ENCODE peak calls at places on chromosomes 13 and 19, in five cellular contexts. C, I, T, B and K are unnamed samples.
A peak's percentile ranks its signal among the peaks of the same experiment; 100 is the strongest.

GRCh38 chr19:58274771-58275199 is 4.0 kb upstream of the ZNF8 start:
- DNase-seq in C (no peak), I (no peak), T (no peak), B (no peak), K (no peak)

GRCh38 chr13:99979453-99980200 is 2.0 kb upstream of the ZIC2 start:
- DNase-seq in C (no peak), I (no peak), T (no peak), B (peak; percentile 56), K (no peak)

GRCh38 chr19:2982983-2983350 is 5.6 kb downstream of the TLE6 start:
- DNase-seq in C (peak; percentile 81), I (no peak), T (peak; percentile 90), B (peak; percentile 75), K (peak; percentile 91)

GRCh38 chr19:35644206-35644986 is 2.9 kb downstream of the ETV2 start:
- DNase-seq in C (peak; percentile 94), I (peak; percentile 91), T (peak; percentile 98), B (peak; percentile 88), K (peak; percentile 95)

GRCh38 chr19:4660181-4660791 is 9.9 kb downstream of the MYDGF start:
- DNase-seq in C (no peak), I (no peak), T (peak; percentile 43), B (no peak), K (no peak)

GRCh38 chr13:69683921-69684663 is 423.5 kb upstream of the ATXN8OS start:
- DNase-seq in C (no peak), I (no peak), T (no peak), B (no peak), K (no peak)

GRCh38 chr19:42199440-42200115 is 17.9 kb downstream of the DEDD2 start:
- DNase-seq in C (no peak), I (peak; percentile 45), T (peak; percentile 67), B (no peak), K (no peak)

GRCh38 chr13:98766120-98766519 is 13.6 kb upstream of the SLC15A1 start:
- DNase-seq in C (no peak), I (no peak), T (no peak), B (no peak), K (no peak)

GRCh38 chr13:108807841-108808240 is 178.4 kb downstream of the MYO16 start:
- DNase-seq in C (no peak), I (no peak), T (no peak), B (no peak), K (no peak)

GRCh38 chr13:20370815-20371421 is 138.8 kb upstream of the GJB6 start:
- DNase-seq in C (no peak), I (no peak), T (no peak), B (no peak), K (no peak)

GRCh38 chr13:39385621-39386231 is 217.3 kb downstream of the LHFPL6 start:
- DNase-seq in C (no peak), I (no peak), T (no peak), B (no peak), K (no peak)

GRCh38 chr19:14496849-14497346 is 971 bp upstream of the GIPC1 start:
- DNase-seq in C (no peak), I (no peak), T (no peak), B (no peak), K (no peak)

GRCh38 chr13:105462098-105462497 is 1073.4 kb downstream of the EFNB2 start:
- DNase-seq in C (no peak), I (no peak), T (no peak), B (no peak), K (no peak)

GRCh38 chr19:4910594-4911273 is 1.4 kb downstream of the UHRF1 start:
- DNase-seq in C (no peak), I (no peak), T (no peak), B (peak; percentile 18), K (no peak)

GRCh38 chr13:110617326-110618072 is 2.2 kb downstream of the NAXD start:
- DNase-seq in C (peak; percentile 69), I (no peak), T (peak; percentile 56), B (no peak), K (peak; percentile 45)

GRCh38 chr19:14775855-14776254 is 2.5 kb downstream of the ADGRE2 start:
- DNase-seq in C (no peak), I (no peak), T (peak; percentile 35), B (peak; percentile 23), K (no peak)

GRCh38 chr13:24670174-24670573 is 10.0 kb upstream of the ATP12A start:
- DNase-seq in C (no peak), I (no peak), T (no peak), B (no peak), K (no peak)

GRCh38 chr13:94351292-94352000 is 128.0 kb downstream of the DCT start:
- DNase-seq in C (no peak), I (no peak), T (no peak), B (no peak), K (no peak)

GRCh38 chr13:37531054-37531453 is 67.5 kb downstream of the POSTN start:
- DNase-seq in C (no peak), I (no peak), T (no peak), B (no peak), K (no peak)

GRCh38 chr13:53201454-53202225 is 173.0 kb downstream of the OLFM4 start:
- DNase-seq in C (peak; percentile 51), I (no peak), T (no peak), B (peak; percentile 25), K (no peak)

GRCh38 chr13:105719861-105720260 is 815.6 kb downstream of the EFNB2 start:
- DNase-seq in C (no peak), I (no peak), T (no peak), B (no peak), K (no peak)

GRCh38 chr19:15101479-15102082 is 5.6 kb upstream of the SYDE1 start:
- DNase-seq in C (peak; percentile 72), I (no peak), T (no peak), B (no peak), K (no peak)

GRCh38 chr19:10740798-10741197 is 22.9 kb downstream of the DNM2 start:
- DNase-seq in C (no peak), I (no peak), T (no peak), B (no peak), K (no peak)

GRCh38 chr13:48402325-48402962 is 10.5 kb downstream of the LPAR6 start:
- DNase-seq in C (no peak), I (no peak), T (no peak), B (no peak), K (no peak)
- H3K27ac ChIP-seq in C (peak overlapping the region; percentile 56), I (peak overlapping the region; percentile 50), T (peak overlapping the region; percentile 80), B (no peak overlapping the region), K (peak overlapping the region; percentile 74)

GRCh38 chr19:53660584-53660983 is 28.8 kb downstream of the DPRX start:
- DNase-seq in C (no peak), I (no peak), T (no peak), B (no peak), K (no peak)
- H3K27ac ChIP-seq in C (no peak overlapping the region), I (no peak overlapping the region), T (no peak overlapping the region), B (peak overlapping the region; percentile 33), K (no peak overlapping the region)

GRCh38 chr13:112569771-112570288 is 18.1 kb downstream of the TUBGCP3 start:
- DNase-seq in C (no peak), I (no peak), T (no peak), B (no peak), K (no peak)
- H3K27ac ChIP-seq in C (no peak overlapping the region), I (no peak overlapping the region), T (no peak overlapping the region), B (no peak overlapping the region), K (no peak overlapping the region)

GRCh38 chr19:17505218-17505617 is 6.2 kb upstream of the PGLS start:
- DNase-seq in C (peak; percentile 62), I (no peak), T (no peak), B (no peak), K (no peak)

GRCh38 chr19:17500447-17501198 is 10.8 kb upstream of the PGLS start:
- DNase-seq in C (no peak), I (no peak), T (no peak), B (no peak), K (no peak)

GRCh38 chr19:17504456-17504855 is 7.0 kb upstream of the PGLS start:
- DNase-seq in C (no peak), I (no peak), T (no peak), B (no peak), K (no peak)

GRCh38 chr19:17504030-17504429 is 7.4 kb upstream of the PGLS start:
- DNase-seq in C (no peak), I (no peak), T (no peak), B (no peak), K (no peak)

DNA sequence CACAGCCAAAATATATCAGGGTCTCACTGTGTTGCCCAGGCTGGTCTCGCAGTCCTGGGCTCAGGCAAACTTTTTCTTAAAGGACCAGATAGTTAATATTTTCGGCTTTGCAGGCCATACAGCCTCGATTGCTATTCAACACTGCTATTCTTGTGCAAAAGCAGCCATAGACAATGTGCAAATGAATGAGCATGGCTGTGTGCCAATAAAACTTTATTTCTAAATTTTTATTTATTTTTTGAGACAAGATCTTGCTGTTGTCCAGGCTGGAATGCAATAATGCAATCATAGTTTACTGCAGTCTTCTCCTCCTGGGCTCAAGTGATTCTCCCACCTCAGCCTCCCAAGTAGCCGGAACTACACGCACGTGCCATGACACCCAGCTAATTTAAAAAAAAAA is 8.2 kb upstream of the PGLS start:
- DNase-seq in C (no peak), I (no peak), T (no peak), B (no peak), K (no peak)
- H3K27ac ChIP-seq in C (no peak overlapping the region), I (no peak overlapping the region), T (no peak overlapping the region), B (no peak overlapping the region), K (no peak overlapping the region)

GRCh38 chr19:55370305-55370988 is at the start of gene IL11:
- DNase-seq in C (no peak), I (no peak), T (no peak), B (no peak), K (no peak)
- H3K27ac ChIP-seq in C (no peak within 1 kb of the TSS), I (no peak within 1 kb of the TSS), T (no peak within 1 kb of the TSS), B (no peak within 1 kb of the TSS), K (no peak within 1 kb of the TSS)

GRCh38 chr19:48221628-48222027 is 34.1 kb downstream of the CARD8 start:
- DNase-seq in C (no peak), I (no peak), T (no peak), B (no peak), K (no peak)
- H3K27ac ChIP-seq in C (no peak overlapping the region), I (no peak overlapping the region), T (no peak overlapping the region), B (no peak overlapping the region), K (no peak overlapping the region)

GRCh38 chr19:16888629-16889371 is at the start of gene F2RL3:
- DNase-seq in C (peak; percentile 88), I (no peak), T (peak; percentile 76), B (no peak), K (peak; percentile 70)
- H3K27ac ChIP-seq in C (peak within 1 kb of the TSS; percentile 84), I (no peak within 1 kb of the TSS), T (peak within 1 kb of the TSS; percentile 89), B (no peak within 1 kb of the TSS), K (peak within 1 kb of the TSS; percentile 57)

GRCh38 chr19:34253711-34254551 is 423 bp upstream of the GARRE1 start:
- DNase-seq in C (no peak), I (no peak), T (peak; percentile 86), B (peak; percentile 92), K (peak; percentile 82)
- H3K27ac ChIP-seq in C (peak overlapping the region; percentile 96), I (peak overlapping the region; percentile 89), T (peak overlapping the region; percentile 97), B (peak overlapping the region; percentile 88), K (peak overlapping the region; percentile 95)

GRCh38 chr19:34224996-34225658 is 29.2 kb upstream of the GARRE1 start:
- DNase-seq in C (no peak), I (no peak), T (no peak), B (no peak), K (no peak)
- H3K27ac ChIP-seq in C (no peak overlapping the region), I (peak overlapping the region; percentile 5), T (no peak overlapping the region), B (no peak overlapping the region), K (no peak overlapping the region)